ENCODE peak calls at places on chromosomes 16 and 17, in ten cellular contexts. J is GM23248; L is dorsolateral prefrontal cortex; F is MCF 10A; Q is activated T-helper 1 cell treated with anti-CD3 and anti-CD28 coated beads, Interleukin-2, amount 50 U/mL, for 16 hours; P is AG09319; D is choroid plexus epithelial cell; O is CD4-positive, alpha-beta T cell; Y is activated CD4-positive, alpha-beta T cell treated with anti-CD3 and anti-CD28 coated beads for 48 hours; H is transverse colon. T is an unnamed sample.

GRCh38 chr16:3580686-3581085 is 3.5 kb upstream of the NLRC3 start:
- DNase-seq in J (peak), L (no peak), F (no peak), Q (no peak), P (no peak), D (peak), O (no peak), Y (no peak), H (no peak), T (peak)

GRCh38 chr16:78648517-78648916 is 549.1 kb downstream of the WWOX start:
- DNase-seq in J (no peak), L (no peak), F (no peak), Q (no peak), P (no peak), D (peak), O (no peak), Y (no peak), H (no peak), T (peak)

GRCh38 chr17:28145348-28145747 is 102.9 kb downstream of the NLK start:
- DNase-seq in J (peak), L (no peak), F (peak), Q (no peak), P (no peak), D (peak), O (no peak), Y (no peak), H (no peak), T (peak)

GRCh38 chr16:56189990-56190902 is 1.0 kb upstream of the GNAO1 start:
- DNase-seq in J (peak), L (peak), F (no peak), Q (no peak), P (no peak), D (peak), O (no peak), Y (no peak), H (no peak), T (peak)

GRCh38 chr17:32525116-32525515 is 38.3 kb downstream of the CDK5R1 start:
- DNase-seq in J (peak), L (no peak), F (no peak), Q (no peak), P (no peak), D (peak), O (no peak), Y (no peak), H (no peak), T (peak)

GRCh38 chr16:72838999-72839398 is 208.9 kb downstream of the ZFHX3 start:
- DNase-seq in J (no peak), L (no peak), F (no peak), Q (no peak), P (no peak), D (no peak), O (no peak), Y (no peak), H (no peak), T (no peak)

GRCh38 chr16:58026139-58026704 is 668 bp downstream of the MMP15 start:
- DNase-seq in J (peak), L (no peak), F (peak), Q (no peak), P (no peak), D (peak), O (no peak), Y (peak), H (peak), T (peak)

GRCh38 chr16:29806641-29807425 is 504 bp downstream of the MAZ start:
- DNase-seq in J (peak), L (no peak), F (peak), Q (no peak), P (no peak), D (peak), O (no peak), Y (peak), H (peak), T (peak)

GRCh38 chr16:64132686-64133085 is 989.2 kb downstream of the CDH11 start:
- DNase-seq in J (no peak), L (no peak), F (no peak), Q (no peak), P (no peak), D (no peak), O (no peak), Y (no peak), H (no peak), T (no peak)

GRCh38 chr17:29341726-29342125 is 47.8 kb upstream of the NUFIP2 start:
- DNase-seq in J (peak), L (no peak), F (peak), Q (no peak), P (no peak), D (peak), O (no peak), Y (no peak), H (no peak), T (no peak)

GRCh38 chr17:2176484-2177175 is 121.7 kb downstream of the HIC1 start:
- DNase-seq in J (no peak), L (no peak), F (no peak), Q (no peak), P (no peak), D (no peak), O (no peak), Y (no peak), H (no peak), T (no peak)